ENCODE peak calls at places on chromosomes 13 and 19, in eight cellular contexts. L, W, Z, J, C, R, Y and B are unnamed samples.
A peak's percentile ranks its signal among the peaks of the same experiment; 100 is the strongest.

GRCh38 chr19:37007587-37008220 is 70.5 kb upstream of the ZNF420 start:
- DNase-seq in L (no peak), W (peak; percentile 19), Z (peak; percentile 17), J (peak; percentile 40), C (no peak), R (peak; percentile 56), Y (no peak), B (no peak)

GRCh38 chr13:50990540-50991506 is 81.2 kb downstream of the RNASEH2B start:
- DNase-seq in L (no peak), W (no peak), Z (no peak), J (no peak), C (no peak), R (peak; percentile 79), Y (no peak), B (no peak)

GRCh38 chr19:46759817-46760333 is 13.6 kb upstream of the STRN4 start:
- DNase-seq in L (no peak), W (no peak), Z (no peak), J (no peak), C (no peak), R (no peak), Y (no peak), B (no peak)

GRCh38 chr13:112072531-112073244 is 5.7 kb downstream of the SOX1 start:
- DNase-seq in L (no peak), W (no peak), Z (no peak), J (no peak), C (no peak), R (peak; percentile 92), Y (no peak), B (no peak)

GRCh38 chr19:17579523-17580244 is 24.2 kb downstream of the COLGALT1 start:
- DNase-seq in L (peak; percentile 23), W (no peak), Z (no peak), J (peak; percentile 55), C (no peak), R (no peak), Y (peak; percentile 69), B (peak; percentile 93)

GRCh38 chr13:100789968-100790367 is 115.4 kb upstream of the TMTC4 start:
- DNase-seq in L (no peak), W (no peak), Z (no peak), J (no peak), C (no peak), R (peak; percentile 86), Y (no peak), B (no peak)

GRCh38 chr19:53824134-53824611 is at the start of gene NLRP12:
- DNase-seq in L (no peak), W (no peak), Z (no peak), J (no peak), C (no peak), R (no peak), Y (no peak), B (no peak)

GRCh38 chr19:35271546-35271945 is 2.8 kb downstream of the USF2 start:
- DNase-seq in L (no peak), W (no peak), Z (no peak), J (no peak), C (no peak), R (no peak), Y (no peak), B (no peak)

GRCh38 chr19:41537789-41538188 is 38.2 kb upstream of the CEACAM21 start:
- DNase-seq in L (no peak), W (no peak), Z (no peak), J (peak; percentile 67), C (no peak), R (no peak), Y (no peak), B (no peak)

GRCh38 chr13:52851153-52851962 is 2.9 kb upstream of the PCDH8 start:
- DNase-seq in L (no peak), W (no peak), Z (no peak), J (peak; percentile 21), C (no peak), R (peak; percentile 47), Y (peak; percentile 23), B (no peak)

GRCh38 chr13:21138561-21138960 is 37.8 kb downstream of the SKA3 start:
- DNase-seq in L (no peak), W (no peak), Z (no peak), J (peak; percentile 78), C (no peak), R (peak; percentile 6), Y (no peak), B (no peak)

GRCh38 chr19:47444388-47444821 is 25.1 kb upstream of the MEIS3 start:
- DNase-seq in L (no peak), W (peak; percentile 41), Z (peak; percentile 36), J (peak; percentile 29), C (no peak), R (no peak), Y (no peak), B (no peak)

GRCh38 chr19:44278181-44278690 is 18.6 kb downstream of the ZNF233 start:
- DNase-seq in L (no peak), W (no peak), Z (no peak), J (no peak), C (no peak), R (no peak), Y (no peak), B (peak; percentile 11)

GRCh38 chr13:39531646-39532045 is 71.3 kb downstream of the LHFPL6 start:
- DNase-seq in L (no peak), W (no peak), Z (no peak), J (no peak), C (no peak), R (no peak), Y (no peak), B (no peak)

GRCh38 chr13:79654520-79654919 is 173.6 kb downstream of the NDFIP2 start:
- DNase-seq in L (no peak), W (no peak), Z (no peak), J (no peak), C (no peak), R (no peak), Y (no peak), B (no peak)

GRCh38 chr19:49710372-49710951 is 19.5 kb downstream of the CPT1C start:
- DNase-seq in L (no peak), W (no peak), Z (no peak), J (no peak), C (no peak), R (no peak), Y (no peak), B (no peak)

GRCh38 chr13:46961719-46962118 is 64.9 kb upstream of the HTR2A start:
- DNase-seq in L (peak; percentile 51), W (no peak), Z (no peak), J (no peak), C (no peak), R (no peak), Y (peak; percentile 47), B (peak; percentile 6)

GRCh38 chr19:17333611-17334413 is 843 bp downstream of the ANO8 start:
- DNase-seq in L (peak; percentile 81), W (peak; percentile 51), Z (peak; percentile 84), J (no peak), C (no peak), R (no peak), Y (peak; percentile 69), B (peak; percentile 95)

GRCh38 chr19:16654151-16654550 is 5.8 kb downstream of the SMIM7 start:
- DNase-seq in L (peak; percentile 2), W (no peak), Z (no peak), J (peak; percentile 14), C (no peak), R (no peak), Y (no peak), B (no peak)

GRCh38 chr19:39412867-39413268 is 399 bp downstream of the PLEKHG2 start:
- DNase-seq in L (no peak), W (no peak), Z (no peak), J (no peak), C (no peak), R (no peak), Y (no peak), B (no peak)

GRCh38 chr13:79128158-79128557 is 277.9 kb downstream of the RBM26 start:
- DNase-seq in L (peak; percentile 61), W (no peak), Z (no peak), J (no peak), C (no peak), R (no peak), Y (no peak), B (peak; percentile 20)

GRCh38 chr19:17282488-17283256 is 971 bp downstream of the ANKLE1 start:
- DNase-seq in L (peak; percentile 81), W (peak; percentile 72), Z (peak; percentile 69), J (peak; percentile 85), C (peak; percentile 86), R (peak; percentile 83), Y (peak; percentile 76), B (peak; percentile 86)

GRCh38 chr13:84802073-84802472 is 919.8 kb upstream of the SLITRK1 start:
- DNase-seq in L (no peak), W (no peak), Z (no peak), J (no peak), C (no peak), R (no peak), Y (no peak), B (no peak)

GRCh38 chr19:13022859-13023636 is 27.8 kb downstream of the NFIX start:
- DNase-seq in L (peak; percentile 78), W (no peak), Z (no peak), J (peak; percentile 88), C (peak; percentile 95), R (peak; percentile 98), Y (no peak), B (peak; percentile 82)

GRCh38 chr19:35253316-35254286 is 4.8 kb downstream of the LSR start:
- DNase-seq in L (no peak), W (no peak), Z (no peak), J (peak; percentile 29), C (no peak), R (no peak), Y (no peak), B (no peak)

GRCh38 chr19:3687774-3688706 is 12.2 kb downstream of the PIP5K1C start:
- DNase-seq in L (no peak), W (peak; percentile 19), Z (peak; percentile 25), J (peak; percentile 62), C (no peak), R (no peak), Y (no peak), B (no peak)

GRCh38 chr19:39139305-39140194 is 14.0 kb downstream of the PAK4 start:
- DNase-seq in L (no peak), W (no peak), Z (no peak), J (no peak), C (no peak), R (no peak), Y (no peak), B (no peak)

GRCh38 chr13:111999352-111999751 is 67.6 kb upstream of the SOX1 start:
- DNase-seq in L (no peak), W (no peak), Z (no peak), J (no peak), C (no peak), R (no peak), Y (no peak), B (no peak)

GRCh38 chr13:76991432-76991795 is 467 bp upstream of the CLN5 start:
- DNase-seq in L (no peak), W (peak; percentile 69), Z (peak; percentile 61), J (peak; percentile 75), C (no peak), R (no peak), Y (peak; percentile 50), B (no peak)

GRCh38 chr13:33129886-33130285 is 113.7 kb downstream of the KL start:
- DNase-seq in L (no peak), W (no peak), Z (no peak), J (no peak), C (no peak), R (no peak), Y (no peak), B (no peak)